ENCODE peak calls at places on chromosomes 6 and 20, in four cellular contexts. N, S, A and Z are unnamed samples.

GRCh38 chr6:39338406-39338805 is 15.9 kb upstream of the KCNK16 start:
- DNase-seq in A (no peak), N (no peak), S (no peak), Z (no peak)

GRCh38 chr6:122381494-122382083 is 17.9 kb upstream of the HSF2 start:
- DNase-seq in A (no peak), S (peak), N (peak), Z (peak)

GRCh38 chr20:49276895-49277785 is 717 bp downstream of the ZNFX1 start:
- DNase-seq in N (no peak), A (peak), S (no peak), Z (no peak)

GRCh38 chr6:125129354-125129753 is 24.2 kb upstream of the TPD52L1 start:
- DNase-seq in S (no peak), N (no peak), A (no peak), Z (no peak)

GRCh38 chr6:118403036-118403435 is 145.1 kb upstream of the PLN start:
- DNase-seq in A (no peak), S (peak), N (no peak), Z (no peak)

GRCh38 chr20:52118696-52119095 is 72.9 kb downstream of the ZFP64 start:
- DNase-seq in S (no peak), N (no peak), A (no peak), Z (no peak)

GRCh38 chr6:164337024-164337924 is 922.8 kb downstream of the QKI start:
- DNase-seq in N (no peak), A (no peak), S (no peak), Z (no peak)

GRCh38 chr20:7908905-7909304 is 31.4 kb downstream of the HAO1 start:
- DNase-seq in A (no peak), N (no peak), S (no peak), Z (no peak)

GRCh38 chr6:145808239-145808638 is 6.4 kb downstream of the FBXO30 start:
- DNase-seq in A (no peak), S (no peak), N (no peak), Z (peak)

GRCh38 chr6:10256113-10256690 is 158.7 kb downstream of the TFAP2A start:
- DNase-seq in N (no peak), S (no peak), A (no peak), Z (no peak)

GRCh38 chr6:37265876-37266275 is 7.9 kb upstream of the TMEM217 start:
- DNase-seq in S (no peak), N (no peak), A (no peak), Z (no peak)

GRCh38 chr6:15330174-15330934 is 84.5 kb downstream of the JARID2 start:
- DNase-seq in A (no peak), N (peak), S (peak), Z (peak)

GRCh38 chr6:110951986-110952794 is 6.3 kb upstream of the GTF3C6 start:
- DNase-seq in A (no peak), S (peak), N (peak), Z (peak)

GRCh38 chr6:150142657-150143501 is at the start of gene PPP1R14C:
- DNase-seq in N (peak), A (peak), S (peak), Z (no peak)

GRCh38 chr6:150145427-150145826 is 2.6 kb downstream of the PPP1R14C start:
- DNase-seq in S (no peak), N (peak), A (no peak), Z (no peak)

GRCh38 chr6:150142304-150142656 is 564 bp upstream of the PPP1R14C start:
- DNase-seq in S (peak), N (peak), A (no peak), Z (peak)

GRCh38 chr6:150144294-150144868 is 1.5 kb downstream of the PPP1R14C start:
- DNase-seq in N (peak), A (no peak), S (peak), Z (no peak)

DNA sequence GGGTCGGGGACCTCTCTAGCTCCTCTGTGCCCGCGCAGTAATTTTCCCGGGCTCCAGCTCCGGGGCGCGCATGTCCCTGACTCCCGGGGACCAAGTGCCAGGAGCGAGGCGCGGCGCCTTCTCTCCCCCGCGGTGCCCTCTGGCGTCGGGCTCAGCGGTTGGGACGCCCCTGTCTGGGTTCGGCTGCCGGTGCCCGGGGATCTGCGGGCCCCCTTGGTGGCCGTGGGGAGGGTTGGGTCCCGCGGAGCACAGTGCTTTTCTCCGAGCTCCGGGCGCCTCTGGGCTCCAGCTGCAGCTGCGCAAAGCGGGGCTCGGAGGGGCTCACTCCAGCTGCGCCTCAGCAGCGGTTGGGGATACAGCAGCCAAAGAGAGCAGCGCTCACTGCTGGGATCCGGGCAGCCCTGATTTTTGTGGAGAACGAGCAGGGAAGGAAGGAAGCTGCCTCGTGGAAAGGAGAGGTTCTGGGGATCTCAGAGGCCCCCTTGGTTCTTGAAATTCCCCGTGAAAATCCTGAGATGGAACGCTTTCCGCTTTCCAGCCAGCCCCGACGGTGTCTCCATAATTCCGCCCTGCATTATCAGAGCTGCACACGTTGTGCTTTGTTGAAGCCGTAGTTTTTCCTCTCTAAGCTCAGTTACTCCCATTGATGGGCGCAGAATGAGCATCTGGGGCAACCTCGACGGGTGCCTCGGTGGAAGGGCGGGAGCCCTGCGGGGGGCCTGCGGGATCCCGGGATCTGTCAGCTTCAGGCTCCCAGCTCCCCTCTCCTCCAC is 863 bp downstream of the PPP1R14C start:
- DNase-seq in S (no peak), N (no peak), A (peak), Z (no peak)
- H3K4me3 ChIP-seq in S (peak), N (peak), A (peak), Z (no peak)

GRCh38 chr6:160162167-160162566 is 40.6 kb downstream of the SLC22A1 start:
- DNase-seq in A (no peak), N (peak), S (no peak), Z (no peak)

GRCh38 chr6:160160929-160161646 is 39.5 kb downstream of the SLC22A1 start:
- DNase-seq in A (no peak), S (no peak), N (no peak), Z (no peak)

GRCh38 chr6:160163425-160163824 is 41.8 kb downstream of the SLC22A1 start:
- DNase-seq in S (no peak), N (no peak), A (no peak), Z (no peak)

GRCh38 chr6:160161647-160161986 is 40.0 kb downstream of the SLC22A1 start:
- DNase-seq in S (no peak), N (no peak), A (no peak), Z (no peak)

GRCh38 chr6:160160450-160160849 is 38.8 kb downstream of the SLC22A1 start:
- DNase-seq in N (peak), A (no peak), S (no peak), Z (no peak)
- TF ChIP-seq CTCF in N (peak), A (no peak), S (no peak), Z (no peak)

DNA sequence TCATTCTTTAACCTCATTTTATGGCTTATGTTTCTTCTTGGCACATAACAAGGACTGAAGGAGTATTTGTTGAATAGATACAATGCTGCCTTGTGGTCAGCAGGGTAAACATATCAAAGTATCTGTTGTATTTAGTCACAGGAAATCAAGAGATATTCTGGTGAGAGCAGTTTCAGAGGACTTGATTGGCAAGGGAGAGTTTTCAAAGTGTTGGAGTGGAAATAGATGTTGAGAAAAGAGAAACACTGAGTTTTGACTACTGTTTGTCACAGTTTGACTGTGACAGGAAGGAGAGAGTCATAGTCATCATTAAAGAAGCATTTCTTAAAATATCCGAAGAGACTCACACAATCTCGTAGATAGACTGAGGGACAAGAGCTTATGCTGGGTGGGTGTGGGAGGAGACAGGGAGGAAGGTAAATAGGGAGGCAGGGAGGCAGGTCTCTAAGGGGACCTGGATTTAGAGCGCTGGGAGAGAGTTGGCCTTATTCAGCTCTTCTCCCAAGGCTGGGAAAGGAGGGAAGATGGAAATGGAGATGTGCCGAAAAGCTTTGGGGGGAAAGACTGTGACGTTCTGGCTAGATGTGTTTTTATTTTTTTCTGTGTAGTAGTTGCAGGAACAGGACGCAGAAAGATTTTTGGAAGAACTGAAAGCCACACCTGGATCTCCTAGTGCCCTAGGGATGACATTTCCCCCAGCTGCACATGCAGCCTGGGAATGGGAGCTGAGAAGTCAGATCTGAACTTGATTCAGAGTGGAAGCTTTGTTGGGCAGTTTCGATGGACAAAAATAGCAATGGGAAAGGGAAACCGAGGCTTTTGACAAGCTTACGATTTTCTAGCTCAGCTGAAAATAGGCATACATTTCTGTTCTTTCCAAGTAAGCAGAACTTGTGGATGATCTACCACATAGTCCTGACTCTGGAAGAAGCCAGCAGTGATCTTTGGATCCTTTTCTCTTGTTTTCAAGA is 65.0 kb upstream of the IFNGR1 start:
- DNase-seq in A (no peak), S (no peak), N (peak), Z (no peak)
- H3K4me3 ChIP-seq in A (no peak), S (no peak), N (no peak), Z (no peak)

DNA sequence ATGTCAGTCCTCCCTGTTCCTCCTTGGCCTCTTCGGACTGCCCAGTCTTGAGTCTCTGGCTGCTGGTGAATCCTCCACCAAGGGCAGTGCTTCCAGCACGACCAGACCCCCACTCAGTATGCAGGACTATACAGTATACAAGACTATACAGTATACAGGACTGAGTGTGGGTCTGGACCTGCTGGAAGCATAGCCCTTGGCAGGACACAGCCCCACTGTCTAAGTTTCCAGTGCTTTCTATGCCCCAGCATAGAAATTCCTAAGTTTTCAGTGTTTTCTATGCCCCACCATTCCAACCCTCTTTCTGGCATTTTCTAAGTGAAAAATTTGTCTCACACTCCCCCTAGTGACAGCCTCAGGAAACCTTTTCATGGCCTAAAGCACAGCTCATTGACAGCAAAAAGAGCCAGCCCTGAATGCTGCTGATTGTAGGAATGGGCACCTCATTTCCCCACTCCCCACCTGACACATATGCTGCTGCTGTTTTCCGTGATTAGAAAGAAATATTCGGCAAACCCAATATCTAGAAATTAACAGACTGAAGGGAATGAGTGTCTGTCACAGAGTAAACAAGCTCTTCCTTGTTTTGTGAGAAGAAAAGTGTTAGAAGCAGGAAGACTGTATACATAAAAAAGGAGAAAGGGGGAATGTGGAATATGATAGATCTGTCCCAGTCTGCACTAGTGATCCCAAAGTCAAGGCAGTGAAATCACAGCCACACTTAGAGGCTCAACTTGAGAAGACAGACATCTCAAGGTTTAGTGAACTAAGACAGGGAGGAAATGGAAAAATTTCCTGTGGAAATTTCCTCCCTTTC is 206.9 kb downstream of the IBTK start:
- DNase-seq in A (no peak), S (peak), N (peak), Z (peak)
- TF ChIP-seq CTCF in A (peak), S (peak), N (peak), Z (peak)

GRCh38 chr6:73694711-73695411 is 1.1 kb upstream of the CD109 start:
- DNase-seq in S (peak), A (no peak), N (peak), Z (peak)
- H3K4me3 ChIP-seq in S (peak), A (peak), N (peak), Z (peak)

DNA sequence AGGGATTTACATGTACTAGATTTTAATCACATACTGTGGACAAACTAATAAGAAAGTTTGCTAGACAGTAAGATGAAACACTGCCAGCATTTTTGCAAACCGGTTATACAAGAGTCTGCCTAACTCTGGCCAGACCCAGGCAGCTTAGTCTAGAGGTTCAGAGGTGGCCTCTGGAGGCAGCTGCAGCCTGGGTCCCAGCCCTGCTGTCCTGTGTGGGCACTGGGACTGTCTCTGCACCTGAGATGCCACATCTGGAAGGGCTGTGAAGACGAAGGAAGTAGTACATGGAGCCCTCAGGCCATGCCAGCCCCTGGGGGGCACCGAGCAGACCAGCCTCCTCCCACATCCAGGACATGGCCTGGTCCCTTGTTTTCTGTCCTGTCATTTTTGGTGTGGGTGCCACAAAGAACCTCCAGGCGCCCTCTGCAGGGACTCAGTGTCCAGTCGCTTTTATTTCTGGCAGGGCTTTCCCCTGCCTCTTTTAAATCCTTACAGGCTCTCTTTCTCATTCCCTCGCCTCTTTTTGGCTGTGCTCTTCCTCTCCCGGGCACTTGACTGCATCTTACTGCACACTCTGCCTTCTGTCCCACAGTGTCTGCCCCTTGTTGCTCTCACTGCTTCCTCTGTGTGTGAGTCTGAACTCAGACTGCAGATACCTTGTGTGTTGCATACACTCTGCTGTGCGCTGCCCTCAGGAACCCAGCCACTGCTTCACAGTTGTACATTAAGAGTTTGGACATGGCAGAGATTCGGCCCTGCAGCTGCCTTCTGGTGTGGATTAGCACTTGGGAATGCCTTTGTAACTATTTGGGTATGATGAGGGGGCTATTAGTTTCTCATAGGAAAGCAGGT is 216.7 kb downstream of the ZDHHC14 start:
- DNase-seq in S (peak), N (peak), A (peak), Z (peak)
- TF ChIP-seq CTCF in S (peak), N (peak), A (peak), Z (peak)

DNA sequence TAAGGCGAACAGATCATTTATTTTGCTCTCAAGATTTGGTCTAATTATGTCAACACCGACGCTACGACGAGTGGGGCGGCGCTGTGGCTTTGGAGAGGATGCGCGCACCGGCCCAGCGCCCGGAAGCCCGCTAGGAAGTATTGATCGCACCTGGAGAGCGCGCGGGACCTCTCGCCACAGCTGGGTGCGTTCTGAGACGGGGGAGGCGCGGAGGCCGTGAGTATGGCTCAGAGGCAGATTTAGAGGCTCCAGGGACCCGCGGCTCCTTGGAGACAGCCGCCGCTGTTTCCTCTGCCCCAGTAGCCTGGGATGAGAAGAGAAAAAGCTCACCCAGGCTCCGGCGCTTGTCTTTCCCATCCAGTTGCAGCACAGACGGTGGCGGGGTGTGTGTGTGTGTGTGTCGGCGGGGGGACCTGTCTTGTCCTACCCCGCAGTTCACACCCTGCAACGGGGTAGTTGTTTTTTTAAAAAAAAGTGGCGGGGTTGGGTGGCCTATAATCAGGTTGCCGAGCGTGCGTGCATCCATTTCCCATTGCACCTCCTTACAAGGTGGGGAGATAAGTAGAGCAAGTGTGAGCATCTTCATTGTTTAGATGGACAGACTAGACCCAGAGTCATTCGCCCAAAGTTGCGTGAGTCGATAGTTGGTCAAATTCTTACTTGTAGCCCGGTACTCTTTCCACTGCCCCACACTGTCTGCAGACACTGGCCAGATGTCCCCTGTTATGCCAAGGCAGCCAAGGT is 11.2 kb downstream of the TFAP2D start:
- DNase-seq in S (no peak), A (no peak), N (no peak), Z (no peak)
- H3K4me3 ChIP-seq in S (no peak), A (no peak), N (no peak), Z (no peak)

DNA sequence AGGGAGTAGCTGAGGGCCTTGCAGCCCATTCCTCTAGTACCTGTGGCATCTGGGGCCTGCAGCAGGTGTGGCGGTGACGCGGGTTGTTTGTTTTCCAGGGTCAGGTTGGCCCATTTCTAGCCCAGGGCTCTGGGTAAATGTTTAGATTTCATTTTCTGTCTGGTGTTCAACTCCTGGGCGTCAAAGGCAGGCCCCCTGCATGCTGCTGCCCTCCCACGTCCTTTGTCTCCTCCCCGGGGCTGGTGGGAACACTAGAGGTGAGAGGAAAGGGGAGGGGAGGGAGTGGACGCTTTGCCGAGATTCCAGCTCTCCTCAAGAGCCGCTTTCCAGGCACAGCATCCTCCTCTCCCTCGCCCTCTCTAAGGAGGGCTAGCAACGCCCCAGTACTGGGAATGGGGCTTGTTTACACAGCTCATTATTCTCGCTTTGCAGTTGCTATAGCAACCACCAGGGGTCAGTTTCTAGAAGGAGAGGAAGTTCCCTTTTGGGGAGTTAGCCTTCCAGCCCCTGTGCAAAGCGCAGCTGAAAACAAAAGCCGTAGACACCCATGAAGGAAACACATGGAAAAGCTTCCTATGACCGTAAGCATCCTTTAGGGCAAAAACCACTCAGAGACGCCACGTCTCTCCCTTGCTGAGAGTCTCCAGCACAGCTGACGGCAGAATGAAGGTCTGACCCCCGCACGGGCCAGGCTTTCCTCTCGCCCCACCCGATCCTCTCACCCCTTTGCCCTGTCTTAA is 170.6 kb downstream of the LY86 start:
- DNase-seq in N (peak), A (no peak), S (peak), Z (peak)
- TF ChIP-seq CTCF in N (peak), A (peak), S (peak), Z (peak)